ENCODE peak calls at places on chromosomes 2 and 18, in seven cellular contexts. A, R, P, K, L, Y and J are unnamed samples.

GRCh38 chr2:178761759-178762371 is 45.4 kb downstream of the TTN start:
- DNase-seq in A (peak; percentile 77), R (peak; percentile 61), P (peak; percentile 34), K (no peak), L (no peak), Y (no peak), J (no peak)

GRCh38 chr18:54423831-54424230 is 66.1 kb downstream of the C18orf54 start:
- DNase-seq in A (no peak), R (no peak), P (no peak), K (no peak), L (no peak), Y (no peak), J (no peak)

GRCh38 chr2:70133521-70134348 is 46.5 kb downstream of the PCBP1 start:
- DNase-seq in A (no peak), R (no peak), P (peak; percentile 62), K (no peak), L (no peak), Y (no peak), J (no peak)

GRCh38 chr2:72895759-72896281 is 8.6 kb downstream of the SPR start:
- DNase-seq in A (no peak), R (peak; percentile 17), P (peak; percentile 47), K (no peak), L (peak; percentile 65), Y (no peak), J (no peak)

GRCh38 chr18:27649621-27650020 is 464.5 kb upstream of the CHST9 start:
- DNase-seq in A (no peak), R (no peak), P (no peak), K (no peak), L (no peak), Y (no peak), J (no peak)

GRCh38 chr2:25979006-25979405 is 3.3 kb downstream of the KIF3C start:
- DNase-seq in A (no peak), R (no peak), P (no peak), K (no peak), L (no peak), Y (no peak), J (no peak)

GRCh38 chr18:75198046-75198445 is 10.9 kb downstream of the PTGR3 start:
- DNase-seq in A (no peak), R (no peak), P (no peak), K (no peak), L (no peak), Y (no peak), J (no peak)

GRCh38 chr2:54176577-54176976 is 61.2 kb downstream of the ACYP2 start:
- DNase-seq in A (peak; percentile 77), R (peak; percentile 56), P (peak; percentile 48), K (no peak), L (peak; percentile 62), Y (no peak), J (no peak)